ENCODE peak calls at places on chromosome X, in nine cellular contexts. Y is psoas muscle; B is neural progenitor cell; C is tibial nerve; G is transverse colon; O is MM.1S; R is hepatocyte; T is CD8-positive, alpha-beta T cell; U is upper lobe of left lung. X is an unnamed sample.

GRCh38 chrX:136711147-136711546 is 63.2 kb downstream of the CD40LG start:
- DNase-seq in Y (peak; percentile 67), B (peak; percentile 29), C (peak; percentile 35), G (peak; percentile 39), O (peak; percentile 59), R (peak; percentile 26), T (no peak), U (no peak), X (peak; percentile 14)

GRCh38 chrX:19798423-19798822 is 89.0 kb downstream of the SH3KBP1 start:
- DNase-seq in Y (no peak), B (no peak), C (no peak), G (no peak), O (no peak), R (no peak), T (peak; percentile 20), U (no peak), X (no peak)

GRCh38 chrX:15188039-15188438 is 81.8 kb downstream of the ASB9 start:
- DNase-seq in Y (no peak), B (no peak), C (no peak), G (no peak), O (no peak), R (no peak), T (no peak), U (no peak), X (no peak)

GRCh38 chrX:148588649-148589310 is 88.4 kb downstream of the AFF2 start:
- DNase-seq in Y (no peak), B (no peak), C (no peak), G (no peak), O (no peak), R (no peak), T (no peak), U (no peak), X (no peak)

GRCh38 chrX:33735182-33735581 is 396.9 kb downstream of the FAM47A start:
- DNase-seq in Y (no peak), B (no peak), C (no peak), G (no peak), O (no peak), R (no peak), T (no peak), U (no peak), X (no peak)

GRCh38 chrX:69238153-69238959 is 73.1 kb upstream of the PJA1 start:
- DNase-seq in Y (peak; percentile 77), B (no peak), C (no peak), G (no peak), O (no peak), R (no peak), T (no peak), U (peak; percentile 78), X (peak; percentile 91)

GRCh38 chrX:22081475-22082092 is 49.5 kb downstream of the PHEX start:
- DNase-seq in Y (peak; percentile 53), B (peak; percentile 67), C (peak; percentile 48), G (peak; percentile 53), O (peak; percentile 50), R (peak; percentile 57), T (peak; percentile 30), U (no peak), X (peak; percentile 65)

GRCh38 chrX:139172731-139173130 is 357.8 kb upstream of the F9 start:
- DNase-seq in Y (no peak), B (no peak), C (no peak), G (no peak), O (no peak), R (no peak), T (no peak), U (no peak), X (no peak)

GRCh38 chrX:124726881-124727280 is 380.5 kb downstream of the SH2D1A start:
- DNase-seq in Y (no peak), B (no peak), C (no peak), G (no peak), O (no peak), R (no peak), T (no peak), U (no peak), X (no peak)

GRCh38 chrX:68832101-68832416 is 3.2 kb downstream of the EFNB1 start:
- DNase-seq in Y (peak; percentile 67), B (peak; percentile 41), C (no peak), G (peak; percentile 60), O (no peak), R (peak; percentile 67), T (no peak), U (no peak), X (peak; percentile 57)

GRCh38 chrX:118350715-118351114 is 4.8 kb downstream of the WDR44 start:
- DNase-seq in Y (no peak), B (no peak), C (no peak), G (no peak), O (no peak), R (no peak), T (no peak), U (no peak), X (no peak)

GRCh38 chrX:118352566-118352965 is 6.7 kb downstream of the WDR44 start:
- DNase-seq in Y (no peak), B (no peak), C (no peak), G (no peak), O (no peak), R (no peak), T (no peak), U (no peak), X (no peak)

GRCh38 chrX:118356154-118356701 is 10.3 kb downstream of the WDR44 start:
- DNase-seq in Y (no peak), B (no peak), C (no peak), G (no peak), O (no peak), R (no peak), T (no peak), U (no peak), X (no peak)

GRCh38 chrX:118355225-118355920 is 9.5 kb downstream of the WDR44 start:
- DNase-seq in Y (no peak), B (no peak), C (no peak), G (no peak), O (no peak), R (no peak), T (no peak), U (no peak), X (no peak)

DNA sequence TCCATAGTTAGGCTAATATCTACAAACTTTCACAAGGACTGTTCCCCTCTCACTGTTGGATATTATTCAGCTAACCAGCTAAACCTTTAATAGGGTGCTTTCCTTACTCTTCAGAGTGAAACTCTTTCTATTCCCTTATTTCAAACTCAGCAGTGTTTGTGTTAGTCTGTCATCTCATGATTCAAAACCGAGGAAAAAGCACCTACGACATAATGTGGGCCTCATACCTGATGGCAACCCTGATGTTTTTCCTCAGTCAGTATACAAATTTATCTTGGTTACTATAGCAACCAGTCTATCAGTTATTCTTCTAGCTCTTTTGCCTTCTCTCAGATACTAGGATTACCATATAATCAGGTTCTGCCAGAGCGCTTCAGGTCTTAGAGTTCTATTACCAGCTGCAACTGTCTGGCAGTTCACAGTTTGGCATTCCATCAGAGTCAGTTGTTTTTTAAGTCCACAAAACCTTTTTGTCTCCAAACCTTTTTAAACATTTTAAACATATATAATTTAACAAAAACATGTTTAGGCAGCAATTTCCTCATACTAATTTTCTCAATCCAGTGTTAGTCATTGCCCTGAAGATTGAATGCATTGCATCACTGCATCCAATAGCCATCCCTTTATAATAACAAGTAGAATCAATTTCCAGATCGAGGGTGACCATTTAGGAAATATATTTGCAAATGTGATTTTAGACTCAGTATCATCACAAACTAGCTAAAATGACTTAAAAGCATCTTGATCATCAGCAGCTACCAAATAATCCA is 7.4 kb downstream of the WDR44 start:
- DNase-seq in Y (no peak), B (no peak), C (no peak), G (no peak), O (no peak), R (no peak), T (no peak), U (no peak), X (no peak)
- H3K4me1 ChIP-seq in Y (peaks cover 14% of the 10 kb centered on the region), B (peaks cover 6% of the 10 kb centered on the region), C (peaks cover 2% of the 10 kb centered on the region), G (no peaks in the 10 kb centered on the region), O (peaks cover 16% of the 10 kb centered on the region), R (no peaks in the 10 kb centered on the region), T (peaks cover 46% of the 10 kb centered on the region), U (peaks cover 2% of the 10 kb centered on the region), X (no peaks in the 10 kb centered on the region)

GRCh38 chrX:29691044-29691443 is 524.3 kb upstream of the MAGEB2 start:
- DNase-seq in Y (no peak), B (no peak), C (no peak), G (no peak), O (no peak), R (no peak), T (no peak), U (no peak), X (no peak)

GRCh38 chrX:29690061-29690460 is 525.3 kb upstream of the MAGEB2 start:
- DNase-seq in Y (no peak), B (no peak), C (no peak), G (no peak), O (no peak), R (no peak), T (no peak), U (no peak), X (no peak)

DNA sequence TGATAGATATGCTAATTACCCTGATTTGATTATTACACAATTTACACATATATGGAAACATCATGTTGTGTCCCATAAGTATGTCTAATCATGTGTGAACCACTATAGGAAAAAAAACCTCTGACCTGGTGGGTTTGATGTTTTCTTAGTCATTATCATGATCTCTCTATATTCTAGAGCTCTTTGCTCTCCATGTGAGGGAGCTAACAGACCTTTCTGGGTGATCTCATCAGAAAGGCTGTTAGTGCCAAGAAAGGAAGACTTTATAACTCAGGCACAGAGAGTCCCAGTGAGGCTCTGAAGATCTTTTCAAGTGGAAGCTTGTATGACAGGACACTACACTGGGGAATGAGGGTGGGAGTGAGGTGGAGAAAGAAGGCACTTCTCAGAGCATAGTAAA is 527.7 kb upstream of the MAGEB2 start:
- DNase-seq in Y (no peak), B (no peak), C (no peak), G (no peak), O (no peak), R (peak; percentile 4), T (no peak), U (no peak), X (peak; percentile 4)
- TF ChIP-seq CTCF in Y (no peak), B (no peak), C (no peak), G (no peak), O (no peak), R (peak; percentile 11), T (no peak), U (no peak), X (peak; percentile 9)

GRCh38 chrX:17567821-17568220 is 169.5 kb upstream of the SCML1 start:
- DNase-seq in Y (no peak), B (no peak), C (no peak), G (no peak), O (no peak), R (no peak), T (no peak), U (no peak), X (no peak)
- H3K27ac ChIP-seq in Y (no peak overlapping the region), B (no peak overlapping the region), C (peak overlapping the region; percentile 41), G (peak overlapping the region; percentile 60), O (no peak overlapping the region), R (no peak overlapping the region), T (no peak overlapping the region), U (no peak overlapping the region), X (no peak overlapping the region)

DNA sequence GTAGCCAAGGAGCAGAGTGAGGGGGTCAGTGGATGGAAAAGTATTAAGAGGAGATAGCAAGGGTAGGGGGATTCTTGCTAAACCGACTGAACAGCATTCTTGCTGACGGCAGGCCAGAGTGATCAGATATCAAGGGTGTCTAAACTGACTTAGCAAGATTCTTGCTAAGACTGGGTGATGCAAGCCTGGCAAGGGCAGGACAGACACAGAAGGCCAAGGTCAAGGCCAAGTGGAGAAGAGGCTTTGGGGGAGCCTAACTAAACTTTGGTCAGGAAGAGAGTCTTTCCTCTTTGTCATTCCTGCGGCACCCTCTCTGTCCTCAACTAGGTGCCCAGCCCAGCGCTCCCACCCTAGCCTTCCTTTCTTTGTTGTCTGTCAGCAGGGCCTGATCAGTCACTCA is 812 bp downstream of the XPNPEP2 start:
- DNase-seq in Y (no peak), B (no peak), C (no peak), G (no peak), O (no peak), R (no peak), T (no peak), U (no peak), X (no peak)
- H3K4me1 ChIP-seq in Y (no peaks in the 10 kb centered on the region), B (peaks cover 12% of the 10 kb centered on the region), C (no peaks in the 10 kb centered on the region), G (peaks cover 18% of the 10 kb centered on the region), O (no peaks in the 10 kb centered on the region), R (peaks cover 25% of the 10 kb centered on the region), T (peaks cover 33% of the 10 kb centered on the region), U (no peaks in the 10 kb centered on the region), X (no peaks in the 10 kb centered on the region)